ENCODE peak calls at places on chromosomes 11 and 22, in seven cellular contexts. X, Y, W, M, S, H and R are unnamed samples.

GRCh38 chr11:40188848-40189247 is 1270.6 kb downstream of the LRRC4C start:
- DNase-seq in X (no peak), Y (peak), W (no peak), M (no peak), S (no peak), H (no peak), R (no peak)

GRCh38 chr11:132032555-132032954 is 662.1 kb downstream of the NTM start:
- DNase-seq in X (no peak), Y (no peak), W (no peak), M (no peak), S (no peak), H (no peak), R (no peak)

GRCh38 chr11:58524232-58525036 is 16.5 kb upstream of the OR5B21 start:
- DNase-seq in X (no peak), Y (peak), W (peak), M (peak), S (peak), H (peak), R (peak)

GRCh38 chr11:23112987-23113886 is 253.0 kb upstream of the CCDC179 start:
- DNase-seq in X (no peak), Y (peak), W (no peak), M (peak), S (peak), H (peak), R (no peak)

GRCh38 chr11:64903291-64903833 is 13.6 kb downstream of the ATG2A start:
- DNase-seq in X (no peak), Y (no peak), W (no peak), M (no peak), S (no peak), H (no peak), R (no peak)

GRCh38 chr11:9315078-9315688 is 790 bp upstream of the TMEM41B start:
- DNase-seq in X (no peak), Y (no peak), W (no peak), M (peak), S (no peak), H (peak), R (no peak)

GRCh38 chr22:47163481-47163875 is 401.0 kb downstream of the TBC1D22A start:
- DNase-seq in X (peak), Y (no peak), W (peak), M (peak), S (peak), H (no peak), R (no peak)

GRCh38 chr11:7089328-7090251 is 792 bp downstream of the RBMXL2 start:
- DNase-seq in X (peak), Y (no peak), W (no peak), M (no peak), S (no peak), H (no peak), R (no peak)

GRCh38 chr22:32535531-32536190 is 61.0 kb downstream of the FBXO7 start:
- DNase-seq in X (no peak), Y (no peak), W (no peak), M (no peak), S (no peak), H (no peak), R (no peak)

GRCh38 chr22:32534252-32535215 is 59.9 kb downstream of the FBXO7 start:
- DNase-seq in X (no peak), Y (peak), W (no peak), M (peak), S (no peak), H (no peak), R (no peak)

GRCh38 chr22:32531955-32532818 is 57.6 kb downstream of the FBXO7 start:
- DNase-seq in X (peak), Y (peak), W (peak), M (peak), S (no peak), H (peak), R (peak)

GRCh38 chr22:32532819-32533128 is 58.2 kb downstream of the FBXO7 start:
- DNase-seq in X (no peak), Y (no peak), W (no peak), M (no peak), S (no peak), H (no peak), R (no peak)

DNA sequence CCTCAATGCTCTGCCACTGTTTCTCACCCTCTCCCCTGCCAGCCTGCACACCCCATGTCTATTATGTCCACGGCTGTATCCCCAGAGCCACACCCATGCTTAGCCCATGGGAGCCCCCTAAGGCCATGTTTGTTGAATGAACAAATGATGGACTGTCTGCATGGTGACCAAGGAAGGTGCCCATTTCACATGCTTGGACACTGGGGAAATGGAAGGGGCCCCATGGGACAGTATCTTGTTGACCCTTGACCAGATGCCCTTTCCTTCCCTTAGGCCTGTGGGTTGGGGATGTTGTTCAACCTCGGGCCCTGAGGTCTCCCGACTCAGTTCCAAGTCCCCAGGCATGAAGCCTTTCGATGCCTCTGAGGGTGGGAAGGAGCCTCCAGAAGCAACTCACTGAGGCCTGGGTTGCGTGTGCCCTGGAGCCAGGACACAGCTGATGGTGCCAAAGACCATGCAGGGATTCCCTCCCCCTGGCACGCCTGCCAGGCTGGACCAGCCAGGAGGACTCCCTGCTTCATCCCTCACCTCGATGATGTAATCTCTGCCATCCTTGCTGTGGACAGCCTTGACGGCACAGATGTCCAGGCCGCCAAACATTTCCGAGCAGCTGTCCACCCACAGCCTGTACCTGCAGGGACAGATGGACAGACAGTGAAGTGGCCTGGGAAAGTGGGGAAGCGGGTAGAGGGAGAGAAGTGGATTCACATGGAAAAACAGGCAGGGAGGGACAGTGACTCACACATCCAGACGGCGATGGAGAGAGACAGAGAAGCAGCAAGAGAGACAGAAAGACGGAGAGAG is 58.9 kb downstream of the FBXO7 start:
- DNase-seq in X (no peak), Y (no peak), W (no peak), M (no peak), S (no peak), H (no peak), R (no peak)
- TF ChIP-seq CTCF in X (no peak), Y (no peak), W (no peak), M (no peak), S (no peak), H (no peak), R (no peak)

DNA sequence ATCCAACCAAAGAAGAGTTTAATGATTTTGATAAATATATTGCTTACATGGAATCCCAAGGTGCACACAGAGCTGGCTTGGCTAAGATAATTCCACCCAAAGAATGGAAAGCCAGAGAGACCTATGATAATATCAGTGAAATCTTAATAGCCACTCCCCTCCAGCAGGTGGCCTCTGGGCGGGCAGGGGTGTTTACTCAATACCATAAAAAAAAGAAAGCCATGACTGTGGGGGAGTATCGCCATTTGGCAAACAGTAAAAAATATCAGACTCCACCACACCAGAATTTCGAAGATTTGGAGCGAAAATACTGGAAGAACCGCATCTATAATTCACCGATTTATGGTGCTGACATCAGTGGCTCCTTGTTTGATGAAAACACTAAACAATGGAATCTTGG is 23.9 kb downstream of the KDM4D start:
- DNase-seq in X (no peak), Y (no peak), W (no peak), M (no peak), S (no peak), H (no peak), R (no peak)
- TF ChIP-seq CTCF in X (peak), Y (no peak), W (no peak), M (no peak), S (peak), H (peak), R (peak)

DNA sequence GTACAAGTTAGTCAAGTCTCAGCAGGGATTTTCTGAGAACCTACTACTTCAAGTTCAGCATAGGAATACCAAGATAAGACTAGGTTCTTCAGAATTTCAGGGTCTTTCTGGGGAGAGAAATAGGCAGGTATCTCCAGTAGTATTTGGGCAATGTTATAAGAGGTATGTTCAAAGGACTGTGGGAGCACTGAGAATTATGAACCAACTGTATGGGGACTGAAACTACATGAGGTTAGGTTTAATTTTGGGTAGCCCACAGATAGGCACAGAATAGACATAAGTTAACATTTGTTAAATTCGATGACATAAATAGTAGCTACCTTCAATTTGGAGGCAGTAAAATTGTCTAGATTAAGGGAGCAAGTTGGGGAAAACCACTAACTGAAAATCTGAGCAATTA is 9.2 kb upstream of the GAB2 start:
- DNase-seq in X (no peak), Y (no peak), W (no peak), M (no peak), S (no peak), H (no peak), R (no peak)
- TF ChIP-seq CTCF in X (no peak), Y (no peak), W (no peak), M (no peak), S (no peak), H (no peak), R (no peak)

GRCh38 chr22:49699928-49700498 is 127.7 kb downstream of the BRD1 start:
- DNase-seq in X (no peak), Y (no peak), W (no peak), M (no peak), S (no peak), H (no peak), R (no peak)

GRCh38 chr22:49699476-49699875 is 128.2 kb downstream of the BRD1 start:
- DNase-seq in X (no peak), Y (no peak), W (no peak), M (no peak), S (no peak), H (no peak), R (no peak)

GRCh38 chr22:49703391-49703926 is 124.2 kb downstream of the BRD1 start:
- DNase-seq in X (no peak), Y (no peak), W (peak), M (no peak), S (no peak), H (no peak), R (no peak)

GRCh38 chr22:49702068-49702397 is 125.6 kb downstream of the BRD1 start:
- DNase-seq in X (no peak), Y (no peak), W (no peak), M (no peak), S (no peak), H (no peak), R (no peak)

DNA sequence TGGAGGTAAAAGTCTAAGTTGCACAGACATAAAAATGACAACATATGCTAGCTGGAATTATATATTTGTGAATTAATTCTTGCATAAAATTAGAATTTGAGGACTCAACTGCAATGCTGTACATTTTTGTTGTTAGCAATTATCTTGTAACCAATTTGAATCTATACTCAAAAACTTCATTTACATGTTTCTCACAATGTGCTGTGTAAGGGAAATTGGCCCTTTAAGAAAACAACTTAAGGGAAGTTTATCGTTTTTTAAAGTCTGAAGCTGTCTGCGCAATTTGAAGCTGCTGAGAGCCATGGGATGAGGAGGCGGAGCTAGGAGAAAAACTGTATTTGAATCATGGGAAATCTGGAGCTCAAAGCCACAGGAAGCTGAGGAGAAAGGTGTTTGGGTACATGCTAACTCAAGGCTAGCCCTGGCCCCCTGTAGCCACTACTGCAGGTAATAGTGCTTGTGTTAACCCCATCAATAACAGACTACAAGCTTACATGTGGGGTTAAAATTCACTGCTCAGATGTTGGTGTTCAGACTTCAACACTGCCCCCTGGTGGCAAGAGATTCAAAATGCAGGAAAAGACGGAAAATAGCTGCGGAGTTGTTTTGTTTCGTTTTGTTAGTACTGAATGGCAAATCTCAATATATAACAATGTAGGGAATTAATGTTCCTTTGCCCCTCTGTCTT is 126.1 kb downstream of the BRD1 start:
- DNase-seq in X (no peak), Y (no peak), W (no peak), M (no peak), S (no peak), H (no peak), R (no peak)
- TF ChIP-seq CTCF in X (peak), Y (no peak), W (no peak), M (no peak), S (peak), H (peak), R (peak)

DNA sequence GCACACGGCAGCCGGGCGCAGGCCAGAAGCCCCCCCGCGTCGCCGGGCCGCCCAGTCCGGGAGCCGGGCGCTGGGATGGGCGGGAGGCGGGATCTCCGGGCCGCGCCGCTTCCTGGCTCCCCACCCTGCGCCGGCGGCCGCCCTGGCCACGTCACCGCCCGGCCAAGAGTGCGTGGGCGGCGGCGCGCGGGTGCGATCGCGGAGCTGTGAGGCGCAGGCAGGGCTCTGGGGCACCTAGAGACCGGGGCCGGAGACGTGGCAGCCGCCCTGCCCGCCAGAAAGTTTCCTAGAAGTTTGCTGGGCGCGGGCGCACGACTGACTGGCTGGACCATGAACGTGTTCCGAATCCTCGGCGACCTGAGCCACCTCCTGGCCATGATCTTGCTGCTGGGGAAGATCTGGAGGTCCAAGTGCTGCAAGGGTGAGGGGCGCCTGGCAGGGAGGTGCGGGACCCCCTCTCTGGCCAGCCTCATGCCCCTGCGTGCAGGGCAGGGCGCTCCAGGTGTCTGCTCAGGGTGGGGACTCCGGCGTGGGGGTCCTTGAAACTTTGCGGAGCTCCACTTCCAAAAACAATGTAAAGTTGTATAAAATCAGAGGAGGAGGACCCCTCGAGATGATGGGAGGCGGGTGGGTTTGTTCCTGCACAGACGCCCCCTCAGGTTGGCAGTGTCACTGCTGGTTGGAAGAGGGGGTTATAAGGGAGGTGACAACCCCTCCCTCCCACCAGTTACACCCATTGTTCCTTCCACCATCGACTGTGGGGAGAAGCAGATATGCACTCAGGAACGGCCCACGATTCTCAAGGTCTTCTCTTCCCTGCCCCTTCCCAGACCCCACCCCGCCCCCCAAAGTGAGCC is at the start of gene KDELR3:
- DNase-seq in X (no peak), Y (peak), W (peak), M (peak), S (peak), H (peak), R (no peak)
- TF ChIP-seq CTCF in X (peak), Y (no peak), W (peak), M (peak), S (no peak), H (peak), R (peak)

GRCh38 chr22:27323646-27324045 is 477.9 kb downstream of the MN1 start:
- DNase-seq in X (no peak), Y (no peak), W (no peak), M (no peak), S (no peak), H (no peak), R (no peak)
- TF ChIP-seq CTCF in X (no peak), Y (no peak), W (no peak), M (no peak), S (no peak), H (no peak), R (no peak)